ENCODE peak calls at places on chromosomes 5 and 9, in four cellular contexts. R is A549, D is IMR-90, K is HepG2. I is an unnamed sample.
A peak's percentile ranks its signal among the peaks of the same experiment; 100 is the strongest.

GRCh38 chr5:103842936-103843335 is 280.3 kb upstream of the NUDT12 start:
- DNase-seq in R (no peak), D (no peak), K (no peak), I (no peak)

GRCh38 chr5:81787843-81788242 is 36.9 kb upstream of the SSBP2 start:
- DNase-seq in R (peak; percentile 36), D (peak; percentile 80), K (no peak), I (no peak)

GRCh38 chr5:98700730-98701129 is 72.7 kb upstream of the RGMB start:
- DNase-seq in R (no peak), D (no peak), K (no peak), I (no peak)

GRCh38 chr5:137612576-137612975 is 113.5 kb upstream of the SPOCK1 start:
- DNase-seq in R (no peak), D (no peak), K (no peak), I (no peak)

GRCh38 chr5:174617910-174618309 is 106.5 kb upstream of the MSX2 start:
- DNase-seq in R (no peak), D (no peak), K (no peak), I (no peak)

GRCh38 chr5:173729079-173729765 is 112.8 kb upstream of the BOD1 start:
- DNase-seq in R (no peak), D (no peak), K (no peak), I (no peak)

GRCh38 chr9:92405770-92406169 is 1.4 kb upstream of the OGN start:
- DNase-seq in R (no peak), D (no peak), K (no peak), I (peak; percentile 8)

GRCh38 chr9:121888438-121888775 is 204.7 kb downstream of the TTLL11 start:
- DNase-seq in R (peak; percentile 26), D (peak; percentile 85), K (no peak), I (no peak)

GRCh38 chr5:137461636-137462596 is 37.2 kb downstream of the SPOCK1 start:
- DNase-seq in R (no peak), D (no peak), K (no peak), I (no peak)

GRCh38 chr5:62211405-62211804 is 94.6 kb upstream of the KIF2A start:
- DNase-seq in R (no peak), D (no peak), K (no peak), I (no peak)

GRCh38 chr5:158277276-158277675 is 418.3 kb upstream of the CLINT1 start:
- DNase-seq in R (no peak), D (no peak), K (no peak), I (no peak)

GRCh38 chr9:101087426-101087825 is 58.9 kb downstream of the PLPPR1 start:
- DNase-seq in R (no peak), D (no peak), K (no peak), I (no peak)

GRCh38 chr5:119435436-119436132 is 16.7 kb upstream of the HSD17B4 start:
- DNase-seq in R (peak; percentile 72), D (peak; percentile 52), K (peak; percentile 55), I (peak; percentile 81)

GRCh38 chr9:124196814-124197176 is 61.0 kb upstream of the NEK6 start:
- DNase-seq in R (no peak), D (no peak), K (no peak), I (no peak)

GRCh38 chr9:114094971-114095370 is 4.1 kb downstream of the KIF12 start:
- DNase-seq in R (no peak), D (no peak), K (no peak), I (no peak)

GRCh38 chr9:136095495-136096058 is 488 bp upstream of the NACC2 start:
- DNase-seq in R (peak; percentile 51), D (peak; percentile 31), K (no peak), I (peak; percentile 71)

GRCh38 chr5:150918613-150919012 is 13.8 kb upstream of the ZNF300 start:
- DNase-seq in R (no peak), D (peak; percentile 16), K (no peak), I (no peak)

GRCh38 chr5:176870110-176870591 is 29.0 kb downstream of the HK3 start:
- DNase-seq in R (peak; percentile 78), D (peak; percentile 38), K (peak; percentile 51), I (peak; percentile 85)

GRCh38 chr5:169705322-169705721 is 68.2 kb downstream of the DOCK2 start:
- DNase-seq in R (no peak), D (no peak), K (no peak), I (no peak)

GRCh38 chr5:169706070-169706469 is 69.0 kb downstream of the DOCK2 start:
- DNase-seq in R (no peak), D (no peak), K (no peak), I (no peak)

GRCh38 chr5:169707714-169708113 is 70.6 kb downstream of the DOCK2 start:
- DNase-seq in R (no peak), D (no peak), K (no peak), I (no peak)

GRCh38 chr5:169703803-169704202 is 66.7 kb downstream of the DOCK2 start:
- DNase-seq in R (no peak), D (no peak), K (no peak), I (no peak)

DNA sequence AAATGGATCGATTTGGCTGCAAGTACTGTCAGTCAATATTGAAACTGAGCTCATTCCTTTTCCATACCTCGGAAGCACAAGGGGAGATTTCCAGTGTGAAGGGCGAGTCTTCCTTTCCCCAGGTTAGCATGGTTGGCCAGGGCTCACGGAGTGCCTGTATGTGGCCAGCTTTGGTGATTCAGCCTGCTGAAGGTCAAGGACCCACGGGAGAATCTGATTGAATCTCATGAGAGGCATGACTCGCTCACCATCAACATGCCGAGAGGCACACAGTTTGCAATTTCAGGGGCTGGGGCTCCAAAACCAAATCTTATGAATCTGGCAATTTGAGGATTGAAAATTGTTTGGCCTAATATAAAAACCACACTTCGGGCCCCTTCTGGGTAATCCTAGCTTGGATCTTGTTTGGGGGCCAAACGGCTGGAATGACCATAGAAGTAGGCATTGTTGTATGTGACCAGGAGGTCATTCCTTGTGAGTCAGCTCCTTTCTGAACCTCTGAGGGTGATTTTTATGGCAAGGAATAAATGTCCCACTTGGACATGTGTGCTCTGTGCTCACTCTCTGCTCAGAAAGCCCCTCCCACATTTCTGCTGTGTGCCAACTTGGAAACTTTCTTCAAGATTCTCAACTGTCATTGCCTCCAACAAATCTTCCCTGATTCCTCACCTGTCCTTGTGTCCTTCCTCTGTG is 69.8 kb downstream of the DOCK2 start:
- DNase-seq in R (peak; percentile 37), D (peak; percentile 86), K (no peak), I (no peak)
- TF ChIP-seq MAZ in R (no peak), D (peak; percentile 17), K (no peak), I (no peak)

GRCh38 chr9:23683021-23683431 is 143.0 kb downstream of the ELAVL2 start:
- DNase-seq in R (no peak), D (no peak), K (no peak), I (no peak)

GRCh38 chr9:23683476-23684095 is 142.5 kb downstream of the ELAVL2 start:
- DNase-seq in R (no peak), D (no peak), K (no peak), I (no peak)

GRCh38 chr9:23686896-23687295 is 139.1 kb downstream of the ELAVL2 start:
- DNase-seq in R (no peak), D (no peak), K (no peak), I (no peak)

DNA sequence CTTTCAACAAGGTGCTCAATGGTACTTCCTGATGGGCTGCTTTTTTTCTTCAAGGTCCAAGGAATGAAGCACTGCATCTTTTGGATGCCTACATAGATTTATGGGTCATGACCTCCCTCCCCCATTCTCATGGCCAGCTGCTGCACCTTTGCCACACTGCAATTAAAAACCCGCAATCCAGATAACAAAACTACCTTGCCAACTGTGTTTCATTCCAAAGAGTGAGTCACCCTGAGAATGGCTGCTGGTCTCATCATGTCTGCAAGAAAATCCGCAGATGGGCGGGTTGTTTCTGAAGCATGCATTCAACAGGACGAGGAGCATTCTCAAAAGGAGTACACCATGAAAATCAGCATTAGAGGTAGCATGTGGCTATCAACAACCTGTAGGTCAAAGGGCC is 139.8 kb downstream of the ELAVL2 start:
- DNase-seq in R (no peak), D (no peak), K (no peak), I (no peak)
- TF ChIP-seq MAZ in R (no peak), D (no peak), K (no peak), I (no peak)

GRCh38 chr9:108142142-108142503 is 652.6 kb upstream of the KLF4 start:
- DNase-seq in R (no peak), D (no peak), K (no peak), I (no peak)
- TF ChIP-seq MAZ in R (no peak), D (no peak), K (no peak), I (no peak)

DNA sequence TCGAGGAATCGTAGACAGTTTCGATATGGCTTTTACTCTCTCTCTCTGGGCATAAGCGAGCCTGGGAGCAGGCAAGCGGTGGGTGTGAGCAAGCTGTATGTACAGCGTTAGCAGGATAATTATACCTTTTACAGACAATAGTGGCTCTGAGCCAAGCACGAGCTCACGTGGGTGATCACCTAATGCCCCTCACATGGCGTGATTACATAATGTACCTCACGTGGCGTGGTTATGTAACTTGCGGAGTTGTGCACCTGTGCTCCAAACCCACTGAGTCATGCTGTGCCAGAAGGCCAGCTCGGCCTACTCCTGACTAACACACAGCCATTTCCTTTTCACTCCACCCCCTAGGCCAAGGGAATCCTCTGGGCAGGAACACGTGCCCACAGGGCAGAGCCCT is 797.2 kb downstream of the EFNA5 start:
- DNase-seq in R (no peak), D (no peak), K (no peak), I (no peak)
- TF ChIP-seq MAZ in R (no peak), D (no peak), K (no peak), I (no peak)

DNA sequence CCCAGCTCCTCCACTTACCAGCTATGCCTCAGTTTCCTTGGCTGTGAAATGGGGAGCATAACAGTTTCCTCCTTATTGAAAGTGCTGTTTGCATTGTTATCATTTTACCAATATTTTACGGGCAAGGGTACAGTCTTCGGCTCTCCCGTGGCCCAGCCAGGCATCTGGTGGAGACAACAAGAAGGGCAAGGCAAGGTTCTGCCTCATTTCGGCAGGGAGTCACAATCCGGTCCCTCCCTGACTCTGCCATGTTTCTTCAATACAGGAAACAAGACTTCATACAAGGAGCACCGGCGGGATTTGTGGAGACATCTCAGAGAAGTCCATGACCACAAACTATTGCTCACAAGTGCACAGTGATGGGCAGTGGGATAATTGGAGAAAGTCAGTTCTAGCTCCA is 174.0 kb downstream of the FGF18 start:
- DNase-seq in R (no peak), D (no peak), K (no peak), I (no peak)
- TF ChIP-seq MAZ in R (no peak), D (no peak), K (no peak), I (no peak)

I was measured in K562.